ENCODE peak calls at places on chromosomes 1 and 21, in six cellular contexts. One of them, this sample, is unnamed.

GRCh38 chr21:20445971-20446370 is 552.2 kb upstream of the NCAM2 start:
- DNase-seq in lower leg skin: no peak
- DNase-seq in foreskin fibroblast: no peak
- DNase-seq in AG04450: no peak
- DNase-seq in esophagus squamous epithelium: no peak
- DNase-seq in GM23338: no peak
- DNase-seq in this sample: no peak

GRCh38 chr1:16117936-16118335 is 37.9 kb downstream of the EPHA2 start:
- DNase-seq in AG04450: no peak
- DNase-seq in GM23338: no peak
- DNase-seq in lower leg skin: no peak
- DNase-seq in foreskin fibroblast: no peak
- DNase-seq in esophagus squamous epithelium: no peak
- DNase-seq in this sample: no peak

GRCh38 chr1:194044892-194045291 is 858.5 kb upstream of the B3GALT2 start:
- DNase-seq in lower leg skin: no peak
- DNase-seq in esophagus squamous epithelium: no peak
- DNase-seq in GM23338: no peak
- DNase-seq in foreskin fibroblast: peak; percentile 1
- DNase-seq in AG04450: no peak
- DNase-seq in this sample: no peak

GRCh38 chr1:156801409-156802121 is 15.1 kb downstream of the SH2D2A start:
- DNase-seq in esophagus squamous epithelium: no peak
- DNase-seq in foreskin fibroblast: peak; percentile 89
- DNase-seq in AG04450: no peak
- DNase-seq in lower leg skin: no peak
- DNase-seq in GM23338: no peak
- DNase-seq in this sample: no peak

GRCh38 chr21:45388011-45388521 is 16.9 kb upstream of the COL18A1 start:
- DNase-seq in esophagus squamous epithelium: no peak
- DNase-seq in AG04450: no peak
- DNase-seq in GM23338: no peak
- DNase-seq in lower leg skin: no peak
- DNase-seq in foreskin fibroblast: no peak
- DNase-seq in this sample: no peak

GRCh38 chr1:41343790-41344679 is 17.2 kb upstream of the FOXO6 start:
- DNase-seq in GM23338: no peak
- DNase-seq in foreskin fibroblast: no peak
- DNase-seq in lower leg skin: no peak
- DNase-seq in AG04450: no peak
- DNase-seq in esophagus squamous epithelium: no peak
- DNase-seq in this sample: no peak

GRCh38 chr1:183942933-183943693 is 94.4 kb downstream of the COLGALT2 start:
- DNase-seq in esophagus squamous epithelium: no peak
- DNase-seq in lower leg skin: peak; percentile 42
- DNase-seq in GM23338: no peak
- DNase-seq in foreskin fibroblast: peak; percentile 88
- DNase-seq in AG04450: peak; percentile 81
- DNase-seq in this sample: peak; percentile 22

GRCh38 chr21:41370840-41371697 is 9.2 kb downstream of the MX2 start:
- DNase-seq in AG04450: no peak
- DNase-seq in lower leg skin: no peak
- DNase-seq in GM23338: no peak
- DNase-seq in foreskin fibroblast: no peak
- DNase-seq in esophagus squamous epithelium: no peak
- DNase-seq in this sample: no peak

GRCh38 chr21:18382141-18382540 is 21.4 kb downstream of the TMPRSS15 start:
- DNase-seq in esophagus squamous epithelium: no peak
- DNase-seq in AG04450: no peak
- DNase-seq in GM23338: no peak
- DNase-seq in foreskin fibroblast: no peak
- DNase-seq in lower leg skin: no peak
- DNase-seq in this sample: no peak

GRCh38 chr1:21340230-21340564 is 49.9 kb upstream of the ECE1 start:
- DNase-seq in foreskin fibroblast: no peak
- DNase-seq in lower leg skin: no peak
- DNase-seq in esophagus squamous epithelium: no peak
- DNase-seq in AG04450: no peak
- DNase-seq in GM23338: no peak
- DNase-seq in this sample: no peak

GRCh38 chr1:214004795-214005194 is 17.0 kb downstream of the PROX1 start:
- DNase-seq in AG04450: no peak
- DNase-seq in esophagus squamous epithelium: no peak
- DNase-seq in lower leg skin: no peak
- DNase-seq in foreskin fibroblast: no peak
- DNase-seq in GM23338: no peak
- DNase-seq in this sample: no peak

GRCh38 chr1:101004666-101005065 is 20.9 kb downstream of the DPH5 start:
- DNase-seq in GM23338: no peak
- DNase-seq in foreskin fibroblast: peak; percentile 63
- DNase-seq in esophagus squamous epithelium: no peak
- DNase-seq in AG04450: no peak
- DNase-seq in lower leg skin: no peak
- DNase-seq in this sample: no peak

GRCh38 chr1:52658795-52659194 is 25.8 kb downstream of the SHISAL2A start:
- DNase-seq in GM23338: no peak
- DNase-seq in lower leg skin: no peak
- DNase-seq in foreskin fibroblast: no peak
- DNase-seq in AG04450: no peak
- DNase-seq in esophagus squamous epithelium: no peak
- DNase-seq in this sample: no peak

GRCh38 chr1:16048573-16049189 is 5.1 kb downstream of the CLCNKB start:
- DNase-seq in lower leg skin: no peak
- DNase-seq in GM23338: peak; percentile 97
- DNase-seq in foreskin fibroblast: peak; percentile 41
- DNase-seq in esophagus squamous epithelium: no peak
- DNase-seq in AG04450: no peak
- DNase-seq in this sample: no peak

GRCh38 chr1:204132718-204133117 is 19.1 kb downstream of the ETNK2 start:
- DNase-seq in GM23338: no peak
- DNase-seq in foreskin fibroblast: no peak
- DNase-seq in AG04450: no peak
- DNase-seq in esophagus squamous epithelium: no peak
- DNase-seq in lower leg skin: no peak
- DNase-seq in this sample: no peak

GRCh38 chr1:244730153-244730933 is 77.4 kb downstream of the DESI2 start:
- DNase-seq in AG04450: no peak
- DNase-seq in GM23338: peak; percentile 73
- DNase-seq in esophagus squamous epithelium: no peak
- DNase-seq in foreskin fibroblast: peak; percentile 72
- DNase-seq in lower leg skin: no peak
- DNase-seq in this sample: no peak

GRCh38 chr1:51627672-51628071 is 10.8 kb downstream of the OSBPL9 start:
- DNase-seq in GM23338: peak; percentile 75
- DNase-seq in lower leg skin: no peak
- DNase-seq in AG04450: no peak
- DNase-seq in esophagus squamous epithelium: no peak
- DNase-seq in foreskin fibroblast: peak; percentile 72
- DNase-seq in this sample: no peak

GRCh38 chr21:39715804-39716397 is 29.1 kb upstream of the IGSF5 start:
- DNase-seq in lower leg skin: peak; percentile 38
- DNase-seq in AG04450: peak; percentile 8
- DNase-seq in GM23338: peak; percentile 81
- DNase-seq in esophagus squamous epithelium: no peak
- DNase-seq in foreskin fibroblast: peak; percentile 75
- DNase-seq in this sample: no peak

GRCh38 chr1:47817861-47818260 is 179.3 kb downstream of the TRABD2B start:
- DNase-seq in GM23338: no peak
- DNase-seq in lower leg skin: no peak
- DNase-seq in esophagus squamous epithelium: no peak
- DNase-seq in AG04450: no peak
- DNase-seq in foreskin fibroblast: no peak
- DNase-seq in this sample: no peak

DNA sequence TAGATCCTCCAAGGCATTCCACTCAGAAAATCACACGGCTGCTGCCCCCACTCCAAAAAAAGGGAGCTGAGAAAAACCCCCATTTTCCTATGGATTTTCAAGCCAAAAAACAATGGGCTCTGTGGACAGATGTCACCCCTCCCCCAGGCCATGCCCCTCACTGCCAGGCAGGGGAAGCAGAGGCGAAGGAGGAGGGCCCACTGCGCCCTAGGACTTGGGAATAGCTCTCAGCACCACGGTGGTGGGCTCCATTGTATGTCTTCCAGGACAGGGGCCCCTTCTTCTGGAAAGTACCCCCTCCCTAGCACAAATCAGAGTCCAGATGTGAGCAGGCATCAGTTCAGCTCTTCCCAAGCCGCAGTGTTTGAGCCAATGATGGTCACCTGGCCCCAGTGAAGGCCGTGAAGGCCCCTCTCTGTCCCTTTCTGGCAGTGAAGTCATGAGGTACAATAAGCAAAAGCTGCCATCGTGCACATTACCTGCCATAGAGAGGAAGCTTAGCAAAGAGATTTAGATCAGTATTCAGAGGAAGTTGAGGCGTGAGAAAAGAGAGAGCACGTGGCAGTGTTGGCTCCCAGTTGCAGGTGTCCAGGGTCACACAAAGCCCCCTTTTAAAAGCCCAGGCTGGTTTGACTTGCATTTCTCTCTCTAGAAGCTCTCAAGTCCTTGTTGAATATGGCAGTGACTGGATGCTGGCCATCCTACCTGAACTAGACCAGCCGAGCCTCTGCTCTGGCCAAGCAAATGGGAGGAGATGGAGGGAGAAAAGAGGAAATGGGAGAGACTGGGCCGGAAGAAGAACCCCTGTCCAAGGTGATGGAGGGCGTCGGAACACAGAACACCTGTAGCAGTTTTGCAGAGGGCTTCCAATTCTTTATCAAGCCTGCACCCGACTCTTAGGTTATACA is 149.1 kb downstream of the TOMM20 start:
- DNase-seq in foreskin fibroblast: no peak
- DNase-seq in lower leg skin: no peak
- DNase-seq in esophagus squamous epithelium: no peak
- DNase-seq in GM23338: no peak
- DNase-seq in AG04450: no peak
- DNase-seq in this sample: no peak
- H3K4me3 ChIP-seq in foreskin fibroblast: no peak overlapping the region
- H3K4me3 ChIP-seq in lower leg skin: no peak overlapping the region
- H3K4me3 ChIP-seq in esophagus squamous epithelium: no peak overlapping the region
- H3K4me3 ChIP-seq in GM23338: no peak overlapping the region
- H3K4me3 ChIP-seq in AG04450: no peak overlapping the region
- H3K4me3 ChIP-seq in this sample: no peak overlapping the region

DNA sequence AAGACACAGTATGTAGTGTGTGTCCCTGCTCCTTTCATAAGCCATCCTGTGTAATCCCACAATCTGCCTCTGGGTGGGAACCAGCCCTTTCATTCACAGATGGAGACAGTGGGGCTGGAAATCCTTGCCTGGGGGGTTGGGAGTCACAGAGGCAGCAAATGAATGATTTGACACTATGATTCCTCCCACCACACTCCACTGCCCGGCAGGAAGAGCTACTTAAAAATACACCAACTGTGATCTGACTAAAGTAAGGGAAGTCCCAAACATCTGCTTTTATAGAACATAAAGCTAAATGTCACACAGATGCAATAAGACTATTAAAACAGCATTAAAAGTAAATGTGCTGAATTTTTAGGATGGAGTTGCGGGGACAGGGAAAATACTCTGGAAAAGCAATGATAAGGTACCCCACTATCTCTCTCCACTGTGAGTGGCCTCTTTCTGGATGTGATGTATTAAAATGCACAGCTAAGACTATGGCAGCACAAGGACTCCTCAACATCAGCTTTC is 4.3 kb downstream of the PARP1 start:
- DNase-seq in AG04450: no peak
- DNase-seq in foreskin fibroblast: peak; percentile 55
- DNase-seq in GM23338: peak; percentile 43
- DNase-seq in lower leg skin: no peak
- DNase-seq in esophagus squamous epithelium: no peak
- DNase-seq in this sample: no peak
- TF ChIP-seq CTCF in AG04450: peak; percentile 38
- TF ChIP-seq CTCF in foreskin fibroblast: peak; percentile 24
- TF ChIP-seq CTCF in GM23338: peak; percentile 40
- TF ChIP-seq CTCF in lower leg skin: no peak
- TF ChIP-seq CTCF in esophagus squamous epithelium: peak; percentile 10
- TF ChIP-seq CTCF in this sample: peak; percentile 47

DNA sequence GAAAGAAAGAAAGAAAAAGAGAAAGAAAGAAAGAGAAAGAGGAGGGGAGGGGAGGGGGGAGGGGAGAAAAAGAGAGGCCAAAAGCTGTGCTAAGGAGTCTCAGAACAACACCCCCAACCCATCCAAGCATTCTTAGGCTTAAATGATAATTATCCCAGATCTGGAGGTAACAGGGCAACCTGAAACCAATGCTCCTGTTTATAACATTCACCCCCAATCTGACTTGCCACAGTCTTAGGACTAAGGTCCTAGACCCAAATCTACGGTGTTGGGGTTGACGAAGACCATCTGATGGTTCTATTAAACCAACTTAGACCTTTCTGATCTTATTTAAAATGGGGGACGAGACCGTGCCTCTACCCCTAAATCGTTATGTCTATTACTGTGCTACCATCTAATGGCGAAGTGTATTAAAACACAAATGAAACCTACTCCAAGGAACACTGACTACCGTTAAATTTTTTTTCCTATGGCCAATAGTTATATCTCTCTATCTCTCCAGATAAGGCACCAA is 119.3 kb upstream of the CDC42BPA start:
- DNase-seq in lower leg skin: no peak
- DNase-seq in foreskin fibroblast: peak; percentile 77
- DNase-seq in AG04450: no peak
- DNase-seq in esophagus squamous epithelium: no peak
- DNase-seq in GM23338: peak; percentile 70
- DNase-seq in this sample: no peak
- H3K4me3 ChIP-seq in lower leg skin: no peak overlapping the region
- H3K4me3 ChIP-seq in foreskin fibroblast: peak overlapping the region; percentile 60
- H3K4me3 ChIP-seq in AG04450: peak overlapping the region; percentile 48
- H3K4me3 ChIP-seq in esophagus squamous epithelium: peak overlapping the region; percentile 24
- H3K4me3 ChIP-seq in GM23338: no peak overlapping the region
- H3K4me3 ChIP-seq in this sample: peak overlapping the region; percentile 61

GRCh38 chr1:7000720-7001119 is 215.5 kb downstream of the CAMTA1 start:
- DNase-seq in foreskin fibroblast: no peak
- DNase-seq in lower leg skin: no peak
- DNase-seq in esophagus squamous epithelium: no peak
- DNase-seq in GM23338: no peak
- DNase-seq in AG04450: no peak
- DNase-seq in this sample: no peak

GRCh38 chr1:6995789-6996188 is 210.5 kb downstream of the CAMTA1 start:
- DNase-seq in lower leg skin: no peak
- DNase-seq in AG04450: no peak
- DNase-seq in esophagus squamous epithelium: no peak
- DNase-seq in foreskin fibroblast: no peak
- DNase-seq in GM23338: no peak
- DNase-seq in this sample: no peak

GRCh38 chr1:6996371-6996770 is 211.1 kb downstream of the CAMTA1 start:
- DNase-seq in AG04450: no peak
- DNase-seq in GM23338: no peak
- DNase-seq in lower leg skin: no peak
- DNase-seq in foreskin fibroblast: no peak
- DNase-seq in esophagus squamous epithelium: no peak
- DNase-seq in this sample: no peak

GRCh38 chr1:6999826-7000225 is 214.6 kb downstream of the CAMTA1 start:
- DNase-seq in esophagus squamous epithelium: no peak
- DNase-seq in AG04450: no peak
- DNase-seq in foreskin fibroblast: no peak
- DNase-seq in lower leg skin: no peak
- DNase-seq in GM23338: no peak
- DNase-seq in this sample: no peak

DNA sequence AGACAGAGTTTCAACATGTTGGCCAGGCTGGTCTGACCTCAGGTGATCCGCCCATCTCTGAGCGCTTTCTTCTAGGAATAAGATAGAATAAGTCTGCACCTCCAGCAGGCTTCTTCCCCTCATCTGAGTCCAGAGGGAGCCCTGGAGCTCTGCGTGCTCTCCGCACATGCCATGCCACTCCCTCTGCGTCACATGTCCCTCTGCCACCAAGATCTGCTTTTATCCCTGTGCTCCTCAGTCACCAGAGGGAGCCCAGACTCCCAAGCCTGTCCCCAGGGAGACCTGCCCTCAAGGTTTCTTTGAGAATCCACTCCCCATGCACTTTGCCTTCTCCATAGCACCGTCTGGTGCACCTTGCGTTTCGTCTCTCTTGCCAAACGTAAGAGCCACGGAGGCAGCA is 213.0 kb downstream of the CAMTA1 start:
- DNase-seq in GM23338: peak; percentile 72
- DNase-seq in AG04450: no peak
- DNase-seq in esophagus squamous epithelium: no peak
- DNase-seq in lower leg skin: no peak
- DNase-seq in foreskin fibroblast: no peak
- DNase-seq in this sample: no peak
- TF ChIP-seq CTCF in GM23338: peak; percentile 37
- TF ChIP-seq CTCF in AG04450: no peak
- TF ChIP-seq CTCF in esophagus squamous epithelium: no peak
- TF ChIP-seq CTCF in lower leg skin: no peak
- TF ChIP-seq CTCF in foreskin fibroblast: no peak
- TF ChIP-seq CTCF in this sample: no peak